ENCODE peak calls at places on chromosomes 4 and X, in ten cellular contexts. W, H, C, U, I, M, E, P, R and Q are unnamed samples.

GRCh38 chr4:48706741-48707140 is 73.3 kb downstream of the FRYL start:
- DNase-seq in M (no peak), H (no peak), U (no peak), P (no peak), C (no peak), W (no peak), R (no peak), I (peak), E (no peak), Q (no peak)

GRCh38 chrX:105375816-105376215 is 155.3 kb upstream of the TEX13A start:
- DNase-seq in P (peak), H (no peak), R (peak), W (no peak), M (no peak), I (peak), C (no peak), U (no peak), E (no peak), Q (no peak)

GRCh38 chr4:101067383-101067782 is 279.9 kb downstream of the PPP3CA start:
- DNase-seq in R (no peak), I (no peak), E (no peak), W (no peak), C (no peak), P (no peak), H (no peak), U (no peak), M (no peak), Q (no peak)

GRCh38 chrX:97397371-97397770 is 513.7 kb downstream of the RPA4 start:
- DNase-seq in R (no peak), H (no peak), M (no peak), C (no peak), U (no peak), E (no peak), I (no peak), P (no peak), W (no peak), Q (peak)

GRCh38 chrX:102934624-102935023 is 2.4 kb upstream of the RAB40AL start:
- DNase-seq in H (no peak), R (peak), U (peak), P (no peak), I (peak), E (peak), W (peak), C (no peak), M (peak), Q (peak)

GRCh38 chr4:74450298-74450683 is 5.4 kb downstream of the AREG start:
- DNase-seq in W (no peak), E (no peak), C (no peak), M (no peak), R (no peak), U (no peak), P (no peak), H (no peak), I (no peak), Q (no peak)

GRCh38 chr4:159077702-159078495 is 25.0 kb upstream of the RAPGEF2 start:
- DNase-seq in H (no peak), C (no peak), P (no peak), E (no peak), R (no peak), M (no peak), I (peak), U (no peak), W (no peak), Q (no peak)

GRCh38 chr4:104066533-104066932 is 346.7 kb upstream of the TACR3 start:
- DNase-seq in H (no peak), E (no peak), U (no peak), P (no peak), I (no peak), W (no peak), M (no peak), C (no peak), R (no peak), Q (no peak)

GRCh38 chr4:179536694-179537093 is 2094.5 kb upstream of the AGA start:
- DNase-seq in U (no peak), P (no peak), M (no peak), I (no peak), R (no peak), H (no peak), C (no peak), E (no peak), W (no peak), Q (no peak)

GRCh38 chrX:46588263-46588662 is 14.7 kb downstream of the CHST7 start:
- DNase-seq in M (peak), W (peak), R (peak), C (no peak), P (no peak), E (no peak), U (peak), H (no peak), I (no peak), Q (peak)

GRCh38 chr4:22502895-22503814 is 12.7 kb downstream of the ADGRA3 start:
- DNase-seq in W (peak), M (no peak), R (peak), I (peak), H (no peak), U (no peak), E (no peak), C (no peak), P (no peak), Q (no peak)